ENCODE peak calls at places on chromosomes 6 and 20, in seven cellular contexts. W is tibial artery, J is brain microvascular endothelial cell, P is ovary, A is psoas muscle, E is right lobe of liver, G is GM23248. N is an unnamed sample. For H3K36me3, the result is how much of the 10 kb centered on the place peaks cover.

GRCh38 chr6:24990227-24990843 is 54.6 kb upstream of the RIPOR2 start:
- DNase-seq in E (no peak), G (peak), A (no peak), P (no peak), W (no peak), J (peak), N (no peak)

GRCh38 chr20:59468831-59469230 is 135.5 kb upstream of the PHACTR3 start:
- DNase-seq in W (no peak), P (no peak), E (no peak), J (no peak), G (no peak), A (no peak), N (no peak)

GRCh38 chr20:63628246-63628975 is 1.5 kb upstream of the GMEB2 start:
- DNase-seq in W (peak), E (peak), P (peak), A (peak), J (peak), G (peak), N (peak)

GRCh38 chr6:16316741-16317251 is 78.4 kb downstream of the GMPR start:
- DNase-seq in G (peak), W (peak), P (no peak), J (peak), A (no peak), E (no peak), N (peak)

GRCh38 chr6:166633732-166634535 is 6.9 kb upstream of the RPS6KA2 start:
- DNase-seq in G (peak), E (peak), J (no peak), P (no peak), W (no peak), A (peak), N (no peak)

GRCh38 chr6:159473435-159473834 is 219.6 kb downstream of the SOD2 start:
- DNase-seq in W (no peak), P (no peak), E (no peak), A (no peak), J (no peak), G (no peak), N (no peak)

GRCh38 chr20:5191829-5192569 is 65.2 kb downstream of the CDS2 start:
- DNase-seq in G (peak), J (peak), E (no peak), W (no peak), P (peak), A (no peak), N (peak)

GRCh38 chr6:81515562-81516453 is 236.7 kb downstream of the TENT5A start:
- DNase-seq in P (peak), W (no peak), G (peak), E (no peak), J (no peak), A (no peak), N (no peak)

GRCh38 chr20:18267815-18268214 is 20.5 kb upstream of the ZNF133 start:
- DNase-seq in E (no peak), A (no peak), G (no peak), J (no peak), P (no peak), W (no peak), N (no peak)

GRCh38 chr20:58366866-58367265 is 22.2 kb upstream of the VAPB start:
- DNase-seq in A (no peak), G (no peak), J (no peak), P (no peak), E (no peak), W (no peak), N (no peak)

GRCh38 chr6:162730502-162730901 is 2.7 kb downstream of the PACRG start:
- DNase-seq in A (no peak), G (no peak), E (no peak), J (no peak), P (no peak), W (no peak), N (no peak)

GRCh38 chr6:161921602-161922400 is 647.9 kb upstream of the AGPAT4 start:
- DNase-seq in G (no peak), W (no peak), J (no peak), E (no peak), A (no peak), P (no peak), N (no peak)

GRCh38 chr6:84568971-84569370 is 195.4 kb downstream of the TBX18 start:
- DNase-seq in J (no peak), P (no peak), G (peak), A (no peak), W (no peak), E (no peak), N (peak)

GRCh38 chr20:37350655-37351574 is 5.0 kb downstream of the SRC start:
- DNase-seq in E (no peak), G (peak), A (no peak), P (no peak), J (no peak), W (no peak), N (no peak)
- H3K36me3 ChIP-seq in E (under half), G (under half), A (under half), P (under half), J (under half), W (under half), N (under half)

DNA sequence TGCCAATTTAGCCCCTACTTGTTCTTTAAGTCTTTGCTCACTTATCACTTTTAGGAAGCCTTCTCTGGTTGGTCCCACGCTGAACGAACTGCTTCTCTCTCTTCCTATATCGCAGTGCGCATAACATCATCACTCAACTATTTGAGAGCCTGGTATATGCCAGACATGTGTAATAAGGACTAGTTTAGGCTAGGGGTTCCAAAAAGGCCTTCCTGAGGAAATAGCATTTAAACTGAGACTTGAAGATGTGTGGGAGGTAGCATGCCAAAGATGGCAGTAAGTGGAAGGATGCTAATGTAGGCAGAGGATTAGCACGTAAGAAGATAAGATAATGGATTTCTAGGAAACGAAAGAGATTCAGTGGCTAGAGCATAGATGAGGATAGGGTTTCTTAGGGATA is 4.8 kb downstream of the CCDC28A start:
- DNase-seq in A (no peak), W (no peak), P (no peak), G (no peak), E (no peak), J (no peak), N (no peak)
- H3K36me3 ChIP-seq in A (half or more), W (under half), P (under half), G (under half), E (under half), J (under half), N (under half)

DNA sequence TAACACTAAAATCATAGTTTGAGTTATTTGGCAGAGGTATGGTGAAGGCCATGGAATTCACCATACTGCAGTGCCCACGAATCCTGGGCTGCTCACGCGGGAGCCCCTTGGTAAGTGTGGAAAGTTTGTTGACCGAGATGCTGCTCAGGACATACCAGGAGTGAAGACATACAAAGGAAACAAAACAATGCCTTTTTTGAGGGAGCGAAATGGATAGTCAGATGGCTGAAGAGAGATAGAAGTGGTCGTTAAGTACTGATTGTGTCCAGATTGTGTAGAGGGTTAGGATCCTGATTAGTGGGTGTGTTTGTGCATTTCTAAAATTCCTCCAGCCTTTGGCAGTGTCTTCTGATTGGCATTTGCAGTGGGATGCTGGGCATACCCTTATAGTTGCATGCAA is 83.0 kb downstream of the SOBP start:
- DNase-seq in G (no peak), J (no peak), A (no peak), W (no peak), P (no peak), E (no peak), N (no peak)
- H3K36me3 ChIP-seq in G (under half), J (under half), A (under half), W (under half), P (under half), E (under half), N (under half)

GRCh38 chr20:50921783-50922501 is 9.3 kb downstream of the ADNP start:
- DNase-seq in W (no peak), E (no peak), G (no peak), J (no peak), A (no peak), P (no peak), N (no peak)
- H3K36me3 ChIP-seq in W (under half), E (under half), G (under half), J (under half), A (under half), P (under half), N (under half)